ENCODE peak calls at places on chromosomes 5 and 9, in ten cellular contexts. One of them, this sample, is unnamed.

GRCh38 chr5:179878222-179879002 is 19.8 kb upstream of the MRNIP start:
- DNase-seq in colonic mucosa: no peak
- DNase-seq in fibroblast of pulmonary artery: no peak
- DNase-seq in uterus: no peak
- DNase-seq in CD8-positive, alpha-beta memory T cell: no peak
- DNase-seq in A549: no peak
- DNase-seq in Peyer's patch: no peak
- DNase-seq in GM23248: peak
- DNase-seq in pancreas: no peak
- DNase-seq in neural progenitor cell: no peak
- DNase-seq in this sample: peak

GRCh38 chr5:88770290-88771257 is 112.4 kb downstream of the MEF2C start:
- DNase-seq in CD8-positive, alpha-beta memory T cell: no peak
- DNase-seq in GM23248: peak
- DNase-seq in A549: no peak
- DNase-seq in colonic mucosa: no peak
- DNase-seq in uterus: no peak
- DNase-seq in Peyer's patch: no peak
- DNase-seq in fibroblast of pulmonary artery: peak
- DNase-seq in neural progenitor cell: no peak
- DNase-seq in pancreas: no peak
- DNase-seq in this sample: no peak

GRCh38 chr5:91154338-91154737 is 228.8 kb downstream of the ARRDC3 start:
- DNase-seq in CD8-positive, alpha-beta memory T cell: no peak
- DNase-seq in Peyer's patch: no peak
- DNase-seq in uterus: no peak
- DNase-seq in GM23248: no peak
- DNase-seq in pancreas: no peak
- DNase-seq in colonic mucosa: no peak
- DNase-seq in A549: no peak
- DNase-seq in neural progenitor cell: no peak
- DNase-seq in fibroblast of pulmonary artery: no peak
- DNase-seq in this sample: no peak

GRCh38 chr9:71663216-71663615 is 105.1 kb downstream of the CEMIP2 start:
- DNase-seq in uterus: no peak
- DNase-seq in neural progenitor cell: no peak
- DNase-seq in CD8-positive, alpha-beta memory T cell: no peak
- DNase-seq in colonic mucosa: no peak
- DNase-seq in Peyer's patch: no peak
- DNase-seq in A549: no peak
- DNase-seq in pancreas: no peak
- DNase-seq in fibroblast of pulmonary artery: peak
- DNase-seq in GM23248: no peak
- DNase-seq in this sample: no peak

GRCh38 chr5:119398713-119399492 is 43.1 kb downstream of the TNFAIP8 start:
- DNase-seq in A549: peak
- DNase-seq in GM23248: peak
- DNase-seq in fibroblast of pulmonary artery: peak
- DNase-seq in colonic mucosa: peak
- DNase-seq in pancreas: peak
- DNase-seq in uterus: peak
- DNase-seq in neural progenitor cell: no peak
- DNase-seq in Peyer's patch: peak
- DNase-seq in CD8-positive, alpha-beta memory T cell: no peak
- DNase-seq in this sample: no peak

GRCh38 chr5:163916376-163916775 is 411.0 kb downstream of the MAT2B start:
- DNase-seq in uterus: no peak
- DNase-seq in neural progenitor cell: no peak
- DNase-seq in colonic mucosa: peak
- DNase-seq in Peyer's patch: peak
- DNase-seq in CD8-positive, alpha-beta memory T cell: no peak
- DNase-seq in pancreas: no peak
- DNase-seq in GM23248: no peak
- DNase-seq in A549: no peak
- DNase-seq in fibroblast of pulmonary artery: peak
- DNase-seq in this sample: no peak

GRCh38 chr5:19104963-19105362 is 883.0 kb downstream of the CDH18 start:
- DNase-seq in pancreas: no peak
- DNase-seq in neural progenitor cell: no peak
- DNase-seq in colonic mucosa: no peak
- DNase-seq in GM23248: no peak
- DNase-seq in CD8-positive, alpha-beta memory T cell: no peak
- DNase-seq in Peyer's patch: no peak
- DNase-seq in uterus: no peak
- DNase-seq in A549: no peak
- DNase-seq in fibroblast of pulmonary artery: no peak
- DNase-seq in this sample: no peak

GRCh38 chr5:173547579-173547978 is 68.9 kb downstream of the BOD1 start:
- DNase-seq in colonic mucosa: no peak
- DNase-seq in GM23248: peak
- DNase-seq in neural progenitor cell: no peak
- DNase-seq in Peyer's patch: no peak
- DNase-seq in pancreas: no peak
- DNase-seq in fibroblast of pulmonary artery: peak
- DNase-seq in A549: no peak
- DNase-seq in CD8-positive, alpha-beta memory T cell: no peak
- DNase-seq in uterus: no peak
- DNase-seq in this sample: no peak

GRCh38 chr5:67826296-67826695 is 389.3 kb upstream of the PIK3R1 start:
- DNase-seq in pancreas: no peak
- DNase-seq in uterus: no peak
- DNase-seq in A549: no peak
- DNase-seq in fibroblast of pulmonary artery: no peak
- DNase-seq in neural progenitor cell: peak
- DNase-seq in colonic mucosa: no peak
- DNase-seq in CD8-positive, alpha-beta memory T cell: no peak
- DNase-seq in GM23248: no peak
- DNase-seq in Peyer's patch: no peak
- DNase-seq in this sample: no peak

GRCh38 chr5:77842247-77842646 is 66.1 kb upstream of the TBCA start:
- DNase-seq in neural progenitor cell: no peak
- DNase-seq in uterus: no peak
- DNase-seq in colonic mucosa: no peak
- DNase-seq in GM23248: peak
- DNase-seq in pancreas: no peak
- DNase-seq in Peyer's patch: no peak
- DNase-seq in CD8-positive, alpha-beta memory T cell: no peak
- DNase-seq in fibroblast of pulmonary artery: peak
- DNase-seq in A549: no peak
- DNase-seq in this sample: no peak

GRCh38 chr5:13910637-13911288 is 33.7 kb downstream of the DNAH5 start:
- DNase-seq in uterus: no peak
- DNase-seq in Peyer's patch: no peak
- DNase-seq in fibroblast of pulmonary artery: no peak
- DNase-seq in pancreas: no peak
- DNase-seq in neural progenitor cell: no peak
- DNase-seq in GM23248: no peak
- DNase-seq in CD8-positive, alpha-beta memory T cell: no peak
- DNase-seq in colonic mucosa: no peak
- DNase-seq in A549: no peak
- DNase-seq in this sample: no peak

DNA sequence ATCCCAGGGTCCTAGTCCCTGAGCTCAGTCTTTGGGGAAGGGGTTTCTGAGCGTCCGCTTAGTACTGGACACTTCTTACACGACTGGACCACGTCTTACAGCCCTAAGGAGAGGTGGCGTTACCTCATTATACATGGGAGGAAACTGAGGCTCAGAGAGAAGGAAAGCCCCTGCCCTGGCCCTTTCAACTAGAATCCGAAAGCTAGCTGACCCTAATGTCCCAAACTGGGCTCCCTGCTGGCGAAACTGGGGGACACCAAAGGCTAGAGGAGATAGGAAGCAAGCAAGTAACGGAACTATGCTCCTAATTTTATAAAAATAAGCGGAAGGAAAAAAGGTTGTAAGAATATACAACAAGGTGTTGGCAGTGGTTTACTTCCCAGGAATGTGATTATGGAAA is 14.2 kb downstream of the LHX6 start:
- DNase-seq in CD8-positive, alpha-beta memory T cell: no peak
- DNase-seq in GM23248: no peak
- DNase-seq in pancreas: no peak
- DNase-seq in neural progenitor cell: no peak
- DNase-seq in uterus: no peak
- DNase-seq in Peyer's patch: no peak
- DNase-seq in fibroblast of pulmonary artery: no peak
- DNase-seq in A549: no peak
- DNase-seq in colonic mucosa: no peak
- DNase-seq in this sample: no peak
- H3K4me3 ChIP-seq in CD8-positive, alpha-beta memory T cell: no peak
- H3K4me3 ChIP-seq in GM23248: no peak
- H3K4me3 ChIP-seq in pancreas: no peak
- H3K4me3 ChIP-seq in neural progenitor cell: peak
- H3K4me3 ChIP-seq in uterus: no peak
- H3K4me3 ChIP-seq in Peyer's patch: no peak
- H3K4me3 ChIP-seq in fibroblast of pulmonary artery: no peak
- H3K4me3 ChIP-seq in A549: peak
- H3K4me3 ChIP-seq in colonic mucosa: no peak
- H3K4me3 ChIP-seq in this sample: no peak

DNA sequence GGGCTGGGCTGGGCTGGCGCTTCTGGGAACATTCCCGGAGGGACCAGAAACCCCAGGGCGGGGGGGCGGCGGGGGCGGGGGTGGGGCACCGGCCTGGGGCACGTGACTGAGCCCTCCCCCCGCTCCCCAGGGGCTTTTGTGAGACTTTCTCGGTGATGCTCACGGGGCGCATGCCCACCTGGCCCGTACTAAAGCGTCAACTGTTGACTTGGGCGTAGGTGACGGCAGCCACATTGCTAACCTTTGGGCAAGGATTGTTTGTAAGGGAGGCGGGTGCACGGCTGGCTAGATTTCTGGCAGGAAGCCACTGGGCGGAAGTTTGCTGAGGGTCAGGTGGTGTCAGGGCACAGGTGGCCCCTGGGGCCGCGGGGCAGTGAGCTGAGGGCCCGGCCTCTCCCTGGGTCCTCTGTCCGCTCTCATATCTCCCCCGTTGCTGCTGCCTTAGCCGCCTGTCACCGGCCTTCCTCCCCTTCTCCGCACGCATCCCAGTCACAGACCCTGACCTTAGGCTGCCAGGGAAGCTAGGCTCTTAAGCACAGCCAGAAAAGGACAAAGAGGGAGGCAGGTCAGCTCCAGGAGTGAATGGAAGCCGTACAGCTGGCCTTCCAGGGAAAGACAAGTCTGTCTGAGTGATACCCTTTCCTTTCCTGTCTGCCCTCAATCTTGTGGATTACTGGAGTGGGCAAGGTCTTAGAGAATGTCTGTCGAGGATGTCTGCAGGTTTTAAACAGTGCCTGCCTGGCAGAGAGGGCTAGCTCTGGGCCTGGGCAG is 812 bp downstream of the CACFD1 start:
- DNase-seq in colonic mucosa: peak
- DNase-seq in A549: peak
- DNase-seq in pancreas: peak
- DNase-seq in Peyer's patch: peak
- DNase-seq in CD8-positive, alpha-beta memory T cell: no peak
- DNase-seq in fibroblast of pulmonary artery: peak
- DNase-seq in uterus: no peak
- DNase-seq in neural progenitor cell: peak
- DNase-seq in GM23248: peak
- DNase-seq in this sample: no peak
- H3K4me3 ChIP-seq in colonic mucosa: peak
- H3K4me3 ChIP-seq in A549: peak
- H3K4me3 ChIP-seq in pancreas: peak
- H3K4me3 ChIP-seq in Peyer's patch: peak
- H3K4me3 ChIP-seq in CD8-positive, alpha-beta memory T cell: no peak
- H3K4me3 ChIP-seq in fibroblast of pulmonary artery: peak
- H3K4me3 ChIP-seq in uterus: peak
- H3K4me3 ChIP-seq in neural progenitor cell: peak
- H3K4me3 ChIP-seq in GM23248: peak
- H3K4me3 ChIP-seq in this sample: peak

DNA sequence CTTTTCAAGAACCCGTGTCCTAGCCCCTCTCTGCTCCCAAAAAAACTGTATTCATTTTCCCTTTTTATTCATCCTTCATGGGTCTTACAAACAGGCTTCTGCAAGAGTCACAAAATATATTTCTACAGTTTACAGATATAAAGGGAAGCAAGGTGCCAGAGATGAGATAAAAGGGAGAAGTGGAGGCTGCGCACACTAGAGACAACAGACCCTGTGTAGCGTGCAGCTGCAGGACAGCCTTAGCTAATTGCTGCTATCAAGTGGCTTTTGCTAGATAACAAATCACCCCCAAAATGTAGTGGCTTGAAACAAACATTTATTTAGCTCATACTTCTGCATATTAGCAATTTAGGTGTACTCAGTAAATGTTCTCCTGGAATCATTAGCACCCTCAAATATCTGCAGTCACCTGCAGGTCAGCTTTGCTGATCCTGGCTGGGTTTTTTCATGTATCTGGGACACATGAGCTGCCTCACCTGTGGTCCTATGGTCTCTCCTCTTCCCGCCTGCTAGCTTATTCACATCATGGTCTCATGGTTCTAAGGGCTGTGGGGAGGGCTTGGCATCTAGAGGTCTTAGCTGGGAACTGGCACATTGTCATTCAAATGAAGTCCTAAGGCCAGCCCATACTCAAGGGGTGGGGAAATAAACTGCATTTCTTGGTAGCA is 29.4 kb downstream of the ARHGEF37 start:
- DNase-seq in pancreas: no peak
- DNase-seq in uterus: no peak
- DNase-seq in fibroblast of pulmonary artery: no peak
- DNase-seq in Peyer's patch: no peak
- DNase-seq in CD8-positive, alpha-beta memory T cell: no peak
- DNase-seq in colonic mucosa: no peak
- DNase-seq in GM23248: no peak
- DNase-seq in neural progenitor cell: no peak
- DNase-seq in A549: peak
- DNase-seq in this sample: no peak
- H3K4me3 ChIP-seq in pancreas: no peak
- H3K4me3 ChIP-seq in uterus: no peak
- H3K4me3 ChIP-seq in fibroblast of pulmonary artery: no peak
- H3K4me3 ChIP-seq in Peyer's patch: no peak
- H3K4me3 ChIP-seq in CD8-positive, alpha-beta memory T cell: no peak
- H3K4me3 ChIP-seq in colonic mucosa: no peak
- H3K4me3 ChIP-seq in GM23248: no peak
- H3K4me3 ChIP-seq in neural progenitor cell: no peak
- H3K4me3 ChIP-seq in A549: no peak
- H3K4me3 ChIP-seq in this sample: no peak

DNA sequence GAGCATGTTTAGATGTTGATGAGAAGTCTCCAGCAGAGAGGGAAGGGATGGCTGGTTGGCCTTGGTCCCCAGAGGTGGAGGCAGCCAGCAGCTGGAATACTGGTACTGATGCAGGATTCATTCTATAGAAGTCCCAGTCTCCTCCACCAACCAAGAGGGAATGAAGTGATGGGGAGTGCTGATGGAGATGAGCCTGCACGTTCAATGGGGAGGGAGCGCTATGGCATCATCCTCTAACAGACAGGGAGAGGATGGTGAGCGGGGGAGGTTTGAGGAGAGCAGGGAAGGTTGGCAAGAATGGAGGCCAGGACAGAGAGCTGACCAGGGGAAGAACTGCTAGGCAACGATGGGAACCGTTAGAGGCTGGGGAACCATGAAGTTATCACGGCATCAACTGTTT is 159.8 kb upstream of the MVB12B start:
- DNase-seq in neural progenitor cell: no peak
- DNase-seq in CD8-positive, alpha-beta memory T cell: no peak
- DNase-seq in Peyer's patch: no peak
- DNase-seq in fibroblast of pulmonary artery: no peak
- DNase-seq in uterus: no peak
- DNase-seq in GM23248: no peak
- DNase-seq in A549: no peak
- DNase-seq in colonic mucosa: peak
- DNase-seq in pancreas: no peak
- DNase-seq in this sample: peak
- H3K4me3 ChIP-seq in neural progenitor cell: no peak
- H3K4me3 ChIP-seq in CD8-positive, alpha-beta memory T cell: no peak
- H3K4me3 ChIP-seq in Peyer's patch: no peak
- H3K4me3 ChIP-seq in fibroblast of pulmonary artery: no peak
- H3K4me3 ChIP-seq in uterus: no peak
- H3K4me3 ChIP-seq in GM23248: no peak
- H3K4me3 ChIP-seq in A549: no peak
- H3K4me3 ChIP-seq in colonic mucosa: no peak
- H3K4me3 ChIP-seq in pancreas: no peak
- H3K4me3 ChIP-seq in this sample: no peak

This sample was measured in spleen.